ENCODE peak calls at places on chromosomes 6 and 20, in ten cellular contexts. T, M, A, O, Z, N, R, W, P and V are unnamed samples.

GRCh38 chr20:2468581-2469407 is 1.8 kb downstream of the SNRPB start:
- DNase-seq in T (no peak), M (no peak), A (no peak), O (no peak), Z (no peak), N (peak; percentile 26), R (peak; percentile 21), W (no peak), P (no peak), V (no peak)

GRCh38 chr6:1767481-1768246 is 157.9 kb downstream of the FOXC1 start:
- DNase-seq in T (no peak), M (no peak), A (peak; percentile 49), O (no peak), Z (no peak), N (peak; percentile 78), R (peak; percentile 71), W (no peak), P (peak; percentile 69), V (no peak)

GRCh38 chr6:36523451-36523850 is 23.8 kb downstream of the STK38 start:
- DNase-seq in T (no peak), M (no peak), A (no peak), O (no peak), Z (no peak), N (no peak), R (no peak), W (no peak), P (no peak), V (no peak)

GRCh38 chr20:58774214-58774613 is 76.5 kb downstream of the GNAS-AS1 start:
- DNase-seq in T (no peak), M (no peak), A (no peak), O (no peak), Z (no peak), N (no peak), R (no peak), W (no peak), P (no peak), V (no peak)

GRCh38 chr20:50335105-50335504 is 144.5 kb downstream of the CEBPB start:
- DNase-seq in T (no peak), M (peak; percentile 68), A (peak; percentile 21), O (no peak), Z (peak; percentile 56), N (peak; percentile 31), R (peak; percentile 42), W (peak; percentile 87), P (peak; percentile 28), V (peak; percentile 17)

GRCh38 chr6:113970808-113971676 is at the start of gene HDAC2:
- DNase-seq in T (peak; percentile 85), M (peak; percentile 57), A (peak; percentile 86), O (peak; percentile 90), Z (peak; percentile 90), N (peak; percentile 80), R (peak; percentile 83), W (peak; percentile 92), P (peak; percentile 92), V (peak; percentile 91)

GRCh38 chr6:158480989-158481388 is 78.9 kb upstream of the TMEM181 start:
- DNase-seq in T (no peak), M (no peak), A (no peak), O (no peak), Z (no peak), N (no peak), R (no peak), W (no peak), P (no peak), V (no peak)

GRCh38 chr20:53611449-53611894 is 17.8 kb upstream of the ZNF217 start:
- DNase-seq in T (no peak), M (peak; percentile 65), A (no peak), O (no peak), Z (peak; percentile 76), N (peak; percentile 99), R (peak; percentile 97), W (peak; percentile 63), P (no peak), V (no peak)

GRCh38 chr20:1460275-1460674 is 6.4 kb downstream of the NSFL1C start:
- DNase-seq in T (no peak), M (no peak), A (no peak), O (no peak), Z (no peak), N (no peak), R (no peak), W (no peak), P (no peak), V (no peak)

GRCh38 chr20:58662142-58662473 is 11.0 kb downstream of the STX16 start:
- DNase-seq in T (no peak), M (no peak), A (no peak), O (no peak), Z (no peak), N (no peak), R (no peak), W (no peak), P (no peak), V (no peak)

GRCh38 chr20:50260480-50261221 is 70.0 kb downstream of the CEBPB start:
- DNase-seq in T (peak; percentile 48), M (no peak), A (no peak), O (no peak), Z (no peak), N (peak; percentile 40), R (no peak), W (no peak), P (peak; percentile 22), V (no peak)

GRCh38 chr6:156618600-156619205 is 158.5 kb upstream of the ARID1B start:
- DNase-seq in T (no peak), M (no peak), A (no peak), O (no peak), Z (no peak), N (no peak), R (no peak), W (peak; percentile 79), P (peak; percentile 58), V (no peak)

GRCh38 chr6:49949062-49949461 is 14.9 kb downstream of the DEFB114 start:
- DNase-seq in T (no peak), M (no peak), A (no peak), O (no peak), Z (no peak), N (peak; percentile 0), R (no peak), W (no peak), P (no peak), V (no peak)

GRCh38 chr6:144162977-144163376 is 12.7 kb downstream of the STX11 start:
- DNase-seq in T (no peak), M (no peak), A (no peak), O (no peak), Z (no peak), N (no peak), R (no peak), W (no peak), P (no peak), V (no peak)

GRCh38 chr6:52839124-52840055 is 1.2 kb downstream of the GSTA5 start:
- DNase-seq in T (peak; percentile 23), M (peak; percentile 52), A (peak; percentile 74), O (peak; percentile 62), Z (no peak), N (peak; percentile 81), R (peak; percentile 75), W (peak; percentile 92), P (peak; percentile 39), V (peak; percentile 52)

GRCh38 chr6:128246472-128246871 is 273.9 kb downstream of the PTPRK start:
- DNase-seq in T (no peak), M (no peak), A (no peak), O (no peak), Z (no peak), N (no peak), R (no peak), W (no peak), P (no peak), V (no peak)

GRCh38 chr6:121437861-121438651 is 2.6 kb downstream of the GJA1 start:
- DNase-seq in T (no peak), M (peak; percentile 17), A (no peak), O (no peak), Z (no peak), N (peak; percentile 58), R (peak; percentile 82), W (peak; percentile 92), P (no peak), V (no peak)

GRCh38 chr6:112636650-112637260 is 289.6 kb downstream of the RFPL4B start:
- DNase-seq in T (no peak), M (no peak), A (no peak), O (no peak), Z (no peak), N (peak; percentile 47), R (peak; percentile 58), W (no peak), P (no peak), V (no peak)

GRCh38 chr6:44931385-44931784 is 396.7 kb upstream of the RUNX2 start:
- DNase-seq in T (no peak), M (no peak), A (no peak), O (no peak), Z (no peak), N (no peak), R (no peak), W (no peak), P (no peak), V (no peak)

GRCh38 chr6:85392379-85392778 is 57.5 kb upstream of the NT5E start:
- DNase-seq in T (no peak), M (no peak), A (no peak), O (no peak), Z (no peak), N (no peak), R (no peak), W (no peak), P (no peak), V (no peak)

GRCh38 chr6:139172567-139172966 is 37.7 kb downstream of the HECA start:
- DNase-seq in T (no peak), M (no peak), A (no peak), O (no peak), Z (no peak), N (no peak), R (no peak), W (no peak), P (no peak), V (no peak)

GRCh38 chr6:117483645-117484016 is 1.2 kb downstream of the DCBLD1 start:
- DNase-seq in T (peak; percentile 48), M (no peak), A (peak; percentile 24), O (no peak), Z (no peak), N (peak; percentile 40), R (no peak), W (no peak), P (peak; percentile 66), V (no peak)

GRCh38 chr6:32847795-32848194 is 3.9 kb upstream of the PSMB8 start:
- DNase-seq in T (no peak), M (no peak), A (no peak), O (no peak), Z (peak; percentile 34), N (no peak), R (no peak), W (no peak), P (no peak), V (no peak)

GRCh38 chr6:112251170-112251945 is 3.0 kb downstream of the LAMA4 start:
- DNase-seq in T (no peak), M (no peak), A (peak; percentile 28), O (no peak), Z (peak; percentile 92), N (peak; percentile 44), R (peak; percentile 75), W (no peak), P (peak; percentile 12), V (no peak)

GRCh38 chr6:166266336-166266735 is 41.9 kb downstream of the PRR18 start:
- DNase-seq in T (no peak), M (no peak), A (peak; percentile 2), O (no peak), Z (no peak), N (no peak), R (no peak), W (no peak), P (no peak), V (no peak)

GRCh38 chr6:167747645-167748044 is 79.1 kb upstream of the AFDN start:
- DNase-seq in T (no peak), M (no peak), A (no peak), O (no peak), Z (no peak), N (no peak), R (no peak), W (peak; percentile 38), P (no peak), V (no peak)

GRCh38 chr6:30100585-30101422 is 12.1 kb downstream of the TRIM31 start:
- DNase-seq in T (peak; percentile 3), M (no peak), A (peak; percentile 86), O (peak; percentile 11), Z (no peak), N (peak; percentile 36), R (no peak), W (peak; percentile 77), P (no peak), V (no peak)

GRCh38 chr20:45097485-45098095 is 3.3 kb downstream of the KCNS1 start:
- DNase-seq in T (no peak), M (no peak), A (no peak), O (peak; percentile 36), Z (no peak), N (peak; percentile 51), R (peak; percentile 64), W (no peak), P (no peak), V (no peak)